ENCODE peak calls at places on chromosomes 11 and 22, in seven cellular contexts. R is neural progenitor cell; L is CD8-positive, alpha-beta T cell; V is Jurkat, Clone E6-1; X is PC-3; O is SK-N-SH; G is psoas muscle. E is an unnamed sample.

GRCh38 chr11:405976-406795 is 8.6 kb downstream of the SIGIRR start:
- DNase-seq in R (no peak), L (no peak), V (no peak), X (no peak), O (no peak), G (peak; percentile 68), E (no peak)

GRCh38 chr11:115657586-115657985 is 153.4 kb upstream of the CADM1 start:
- DNase-seq in R (no peak), L (no peak), V (no peak), X (no peak), O (no peak), G (no peak), E (no peak)

GRCh38 chr11:3989251-3989650 is 105.3 kb upstream of the RRM1 start:
- DNase-seq in R (peak; percentile 33), L (no peak), V (no peak), X (no peak), O (no peak), G (no peak), E (no peak)

GRCh38 chr11:61266602-61267001 is 25.6 kb downstream of the PGA5 start:
- DNase-seq in R (no peak), L (no peak), V (no peak), X (peak; percentile 31), O (no peak), G (no peak), E (no peak)

GRCh38 chr11:130999992-131000770 is 83.9 kb upstream of the SNX19 start:
- DNase-seq in R (no peak), L (no peak), V (no peak), X (peak; percentile 99), O (no peak), G (no peak), E (no peak)

GRCh38 chr11:69295079-69295994 is 1.4 kb downstream of the MYEOV start:
- DNase-seq in R (no peak), L (no peak), V (no peak), X (peak; percentile 21), O (no peak), G (no peak), E (peak; percentile 42)

GRCh38 chr22:45867118-45867905 is 109.7 kb downstream of the WNT7B start:
- DNase-seq in R (peak; percentile 83), L (no peak), V (no peak), X (no peak), O (peak; percentile 87), G (peak; percentile 54), E (no peak)

GRCh38 chr11:46362146-46363030 is 15.1 kb downstream of the DGKZ start:
- DNase-seq in R (no peak), L (no peak), V (no peak), X (no peak), O (no peak), G (no peak), E (no peak)

GRCh38 chr11:66328036-66328306 is 8.3 kb downstream of the RIN1 start:
- DNase-seq in R (no peak), L (peak; percentile 36), V (no peak), X (no peak), O (no peak), G (peak; percentile 53), E (no peak)

GRCh38 chr22:29903371-29903770 is 20.4 kb downstream of the MTMR3 start:
- DNase-seq in R (no peak), L (no peak), V (no peak), X (no peak), O (no peak), G (no peak), E (no peak)

GRCh38 chr11:103091024-103091423 is 936 bp downstream of the DCUN1D5 start:
- DNase-seq in R (peak; percentile 16), L (no peak), V (peak; percentile 15), X (peak; percentile 35), O (peak; percentile 25), G (no peak), E (no peak)

GRCh38 chr22:22684605-22685561 is 40.5 kb downstream of the GGTLC2 start:
- DNase-seq in R (peak; percentile 55), L (no peak), V (no peak), X (peak; percentile 56), O (no peak), G (no peak), E (peak; percentile 87)

GRCh38 chr11:46514370-46514769 is 79.5 kb downstream of the AMBRA1 start:
- DNase-seq in R (no peak), L (no peak), V (no peak), X (no peak), O (no peak), G (no peak), E (peak; percentile 5)

GRCh38 chr22:20466659-20467379 is 28.8 kb downstream of the KLHL22 start:
- DNase-seq in R (no peak), L (no peak), V (no peak), X (no peak), O (no peak), G (peak; percentile 23), E (no peak)

GRCh38 chr11:126034026-126034822 is 28.4 kb downstream of the CDON start:
- DNase-seq in R (peak; percentile 71), L (no peak), V (no peak), X (no peak), O (no peak), G (no peak), E (no peak)

GRCh38 chr11:116981216-116981887 is 116.9 kb downstream of the SIK3 start:
- DNase-seq in R (no peak), L (no peak), V (no peak), X (no peak), O (no peak), G (no peak), E (no peak)

GRCh38 chr11:109298865-109299264 is 123.1 kb upstream of the C11orf87 start:
- DNase-seq in R (no peak), L (no peak), V (no peak), X (no peak), O (peak; percentile 64), G (no peak), E (no peak)

DNA sequence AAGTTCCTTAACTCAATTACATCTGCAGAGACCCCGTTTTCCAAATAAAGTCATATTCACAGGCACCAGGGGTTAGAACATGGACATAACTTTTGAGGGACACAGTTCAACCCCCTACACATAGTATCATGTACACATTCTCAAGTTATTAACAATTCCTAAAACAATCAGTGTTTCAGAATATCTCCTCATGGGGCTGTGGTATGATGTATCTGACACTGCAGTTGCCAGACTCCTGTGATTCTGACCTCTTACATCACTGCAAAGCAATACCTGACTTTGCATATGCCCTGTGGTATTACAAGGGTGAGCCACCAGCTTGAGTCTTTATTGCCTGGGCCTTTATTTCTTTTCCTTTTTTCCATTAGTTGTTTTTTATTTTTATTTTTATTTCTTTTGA is 141.7 kb downstream of the COMMD9 start:
- DNase-seq in R (no peak), L (no peak), V (no peak), X (no peak), O (no peak), G (no peak), E (no peak)
- H3K4me3 ChIP-seq in R (no peak overlapping the region), L (no peak overlapping the region), V (no peak overlapping the region), X (no peak overlapping the region), O (no peak overlapping the region), G (no peak overlapping the region), E (no peak overlapping the region)

GRCh38 chr11:63915961-63916836 is 765 bp downstream of the RCOR2 start:
- DNase-seq in R (peak; percentile 94), L (peak; percentile 40), V (no peak), X (peak; percentile 23), O (peak; percentile 91), G (peak; percentile 77), E (no peak)
- H3K4me3 ChIP-seq in R (peak overlapping the region; percentile 95), L (peak overlapping the region; percentile 26), V (peak overlapping the region; percentile 59), X (peak overlapping the region; percentile 66), O (peak overlapping the region; percentile 58), G (peak overlapping the region; percentile 73), E (peak overlapping the region; percentile 70)

GRCh38 chr11:19380375-19380774 is 139.6 kb upstream of the E2F8 start:
- DNase-seq in R (no peak), L (no peak), V (no peak), X (peak; percentile 85), O (no peak), G (no peak), E (no peak)
- H3K4me3 ChIP-seq in R (no peak overlapping the region), L (no peak overlapping the region), V (no peak overlapping the region), X (no peak overlapping the region), O (no peak overlapping the region), G (no peak overlapping the region), E (no peak overlapping the region)

GRCh38 chr11:22337571-22338464 is at the start of gene SLC17A6:
- DNase-seq in R (peak; percentile 90), L (no peak), V (peak; percentile 34), X (peak; percentile 57), O (no peak), G (no peak), E (peak; percentile 69)
- H3K4me3 ChIP-seq in R (no peak within 1 kb of the TSS), L (no peak within 1 kb of the TSS), V (no peak within 1 kb of the TSS), X (no peak within 1 kb of the TSS), O (no peak within 1 kb of the TSS), G (no peak within 1 kb of the TSS), E (no peak within 1 kb of the TSS)

GRCh38 chr22:44347549-44347948 is 34.8 kb upstream of the SHISAL1 start:
- DNase-seq in R (no peak), L (no peak), V (no peak), X (no peak), O (no peak), G (no peak), E (peak; percentile 52)
- H3K4me3 ChIP-seq in R (no peak overlapping the region), L (no peak overlapping the region), V (no peak overlapping the region), X (no peak overlapping the region), O (no peak overlapping the region), G (no peak overlapping the region), E (no peak overlapping the region)

GRCh38 chr11:124719534-124719933 is 20.2 kb upstream of the NRGN start:
- DNase-seq in R (no peak), L (no peak), V (no peak), X (no peak), O (no peak), G (no peak), E (no peak)

GRCh38 chr11:124716596-124716995 is 23.1 kb upstream of the NRGN start:
- DNase-seq in R (no peak), L (no peak), V (no peak), X (peak; percentile 30), O (no peak), G (no peak), E (no peak)

GRCh38 chr11:124717421-124717785 is 22.3 kb upstream of the NRGN start:
- DNase-seq in R (no peak), L (no peak), V (no peak), X (peak; percentile 11), O (no peak), G (no peak), E (no peak)

GRCh38 chr11:124718801-124719200 is 20.9 kb upstream of the NRGN start:
- DNase-seq in R (no peak), L (no peak), V (no peak), X (no peak), O (no peak), G (no peak), E (no peak)

GRCh38 chr11:124717786-124718634 is 21.7 kb upstream of the NRGN start:
- DNase-seq in R (peak; percentile 73), L (peak; percentile 33), V (peak; percentile 56), X (peak; percentile 52), O (peak; percentile 79), G (peak; percentile 62), E (peak; percentile 12)
- H3K4me3 ChIP-seq in R (peak overlapping the region; percentile 52), L (peak overlapping the region; percentile 31), V (no peak overlapping the region), X (peak overlapping the region; percentile 72), O (no peak overlapping the region), G (peak overlapping the region; percentile 61), E (peak overlapping the region; percentile 48)